ENCODE peak calls at places on chromosomes 1 and 21, in ten cellular contexts. S, W, G, I, K, B, X, Q, A and O are unnamed samples.

GRCh38 chr1:147379889-147380288 is 137.4 kb downstream of the CHD1L start:
- DNase-seq in G (no peak), Q (no peak), W (no peak), A (no peak), X (no peak), S (no peak), B (no peak), I (no peak), K (no peak), O (no peak)

GRCh38 chr1:178094752-178095645 is 1.1 kb downstream of the RASAL2 start:
- DNase-seq in K (no peak), B (no peak), I (peak), Q (no peak), G (peak), S (no peak), W (peak), X (no peak), A (no peak), O (no peak)

GRCh38 chr1:10308001-10308400 is 90.9 kb upstream of the PGD start:
- DNase-seq in B (no peak), A (no peak), G (no peak), S (no peak), I (no peak), X (no peak), W (no peak), K (no peak), Q (no peak), O (no peak)

GRCh38 chr1:167328762-167329483 is 108.2 kb downstream of the POU2F1 start:
- DNase-seq in X (no peak), W (no peak), K (no peak), A (peak), S (peak), G (no peak), Q (no peak), B (no peak), I (no peak), O (no peak)

GRCh38 chr1:167836197-167836596 is 77.7 kb downstream of the ADCY10 start:
- DNase-seq in Q (no peak), G (no peak), I (no peak), X (no peak), K (no peak), A (no peak), B (no peak), W (no peak), S (no peak), O (no peak)

GRCh38 chr1:19619697-19620384 is 24.3 kb upstream of the NBL1 start:
- DNase-seq in A (peak), S (no peak), I (no peak), W (no peak), B (no peak), G (no peak), Q (no peak), K (no peak), X (no peak), O (no peak)

GRCh38 chr1:38243106-38243505 is 196.5 kb upstream of the POU3F1 start:
- DNase-seq in S (no peak), Q (no peak), A (peak), X (no peak), G (no peak), I (no peak), B (peak), W (no peak), K (no peak), O (no peak)

GRCh38 chr1:98323396-98323795 is 338.1 kb upstream of the SNX7 start:
- DNase-seq in G (peak), B (no peak), I (peak), W (peak), Q (no peak), S (no peak), X (no peak), K (no peak), A (no peak), O (no peak)

GRCh38 chr21:43764576-43765495 is 11.3 kb downstream of the CSTB start:
- DNase-seq in Q (no peak), W (peak), I (no peak), K (no peak), S (no peak), X (no peak), B (no peak), G (no peak), A (no peak), O (no peak)

GRCh38 chr1:181159451-181160151 is 71.1 kb downstream of the IER5 start:
- DNase-seq in Q (no peak), S (no peak), G (no peak), I (no peak), X (peak), A (no peak), B (peak), W (peak), K (no peak), O (no peak)

GRCh38 chr1:178908358-178908757 is 37.5 kb upstream of the ANGPTL1 start:
- DNase-seq in I (no peak), S (no peak), X (no peak), A (no peak), G (no peak), K (no peak), Q (no peak), B (no peak), W (peak), O (no peak)

GRCh38 chr21:31684918-31685317 is 25.4 kb downstream of the SOD1 start:
- DNase-seq in Q (no peak), G (no peak), B (no peak), I (no peak), W (no peak), X (no peak), S (no peak), A (no peak), K (no peak), O (no peak)

GRCh38 chr1:206002833-206003532 is at the start of gene RAB7B:
- DNase-seq in B (no peak), Q (no peak), G (peak), I (peak), S (peak), X (no peak), A (no peak), W (peak), K (no peak), O (no peak)

GRCh38 chr1:22470227-22470626 is 18.6 kb downstream of the ZBTB40 start:
- DNase-seq in Q (no peak), S (no peak), W (no peak), I (no peak), B (no peak), A (no peak), X (no peak), G (no peak), K (no peak), O (no peak)

GRCh38 chr1:70528591-70529333 is 117.7 kb downstream of the CTH start:
- DNase-seq in G (no peak), Q (peak), S (peak), K (no peak), B (no peak), I (peak), A (peak), X (peak), W (peak), O (peak)

GRCh38 chr1:192474080-192474683 is 101.4 kb upstream of the RGS1 start:
- DNase-seq in Q (peak), B (no peak), I (peak), S (peak), G (peak), A (peak), K (no peak), W (peak), X (peak), O (no peak)

GRCh38 chr1:228459091-228459993 is 27.8 kb upstream of the RNF187 start:
- DNase-seq in A (peak), G (peak), K (peak), X (peak), Q (peak), S (peak), I (peak), B (peak), W (peak), O (peak)

GRCh38 chr1:22880174-22880601 is 92.5 kb downstream of the LACTBL1 start:
- DNase-seq in I (peak), B (no peak), Q (no peak), K (no peak), X (no peak), S (no peak), G (peak), W (peak), A (no peak), O (no peak)

GRCh38 chr1:232978091-232978634 is 27.8 kb downstream of the NTPCR start:
- DNase-seq in A (no peak), X (no peak), W (no peak), I (peak), G (no peak), S (no peak), Q (no peak), B (no peak), K (no peak), O (no peak)

GRCh38 chr1:36529762-36530260 is 47.1 kb upstream of the CSF3R start:
- DNase-seq in I (no peak), G (no peak), S (no peak), B (no peak), X (no peak), Q (no peak), W (no peak), K (no peak), A (no peak), O (no peak)

GRCh38 chr21:44556879-44557278 is 1.7 kb downstream of the KRTAP10-3 start:
- DNase-seq in X (no peak), B (no peak), A (no peak), Q (peak), S (no peak), G (no peak), K (no peak), W (no peak), I (no peak), O (no peak)

GRCh38 chr1:208183977-208184901 is 59.9 kb downstream of the PLXNA2 start:
- DNase-seq in X (no peak), A (no peak), I (peak), W (peak), Q (peak), S (no peak), B (peak), G (peak), K (no peak), O (no peak)

GRCh38 chr1:167599839-167600581 is 30.0 kb upstream of the RCSD1 start:
- DNase-seq in K (no peak), A (no peak), W (peak), B (no peak), Q (no peak), S (peak), X (peak), I (peak), G (peak), O (no peak)

GRCh38 chr1:87250336-87250735 is 78.3 kb upstream of the LMO4 start:
- DNase-seq in Q (no peak), X (no peak), A (no peak), G (no peak), B (no peak), K (no peak), S (no peak), I (no peak), W (no peak), O (no peak)

GRCh38 chr1:215566556-215567490 is at the start of gene KCTD3:
- DNase-seq in G (peak), I (peak), Q (peak), B (peak), S (peak), K (peak), W (peak), X (peak), A (peak), O (peak)

GRCh38 chr1:59691261-59691660 is 123.5 kb upstream of the HOOK1 start:
- DNase-seq in I (no peak), W (no peak), Q (no peak), X (no peak), G (no peak), S (peak), K (no peak), A (no peak), B (no peak), O (no peak)

GRCh38 chr1:67214420-67215174 is 48.3 kb downstream of the IL23R start:
- DNase-seq in W (peak), X (peak), A (peak), B (no peak), G (no peak), K (peak), I (no peak), S (peak), Q (no peak), O (no peak)

GRCh38 chr1:144101397-144102050 is 129.7 kb upstream of the FAM72C start:
- DNase-seq in A (no peak), I (no peak), W (peak), S (peak), Q (no peak), X (peak), G (no peak), K (peak), B (peak), O (peak)

GRCh38 chr1:248813546-248813945 is 12.2 kb downstream of the SH3BP5L start:
- DNase-seq in I (no peak), A (no peak), B (no peak), S (no peak), K (no peak), W (no peak), G (no peak), Q (no peak), X (no peak), O (no peak)

GRCh38 chr1:205505076-205505729 is 734 bp downstream of the CDK18 start:
- DNase-seq in I (no peak), X (no peak), W (no peak), A (peak), B (no peak), K (no peak), Q (peak), G (no peak), S (peak), O (no peak)

GRCh38 chr1:7704214-7705047 is 66.7 kb upstream of the VAMP3 start:
- DNase-seq in K (peak), A (peak), I (peak), G (no peak), X (peak), Q (peak), W (peak), S (peak), B (peak), O (peak)

GRCh38 chr1:27135920-27136551 is 18.9 kb downstream of the SLC9A1 start:
- DNase-seq in B (no peak), I (no peak), W (peak), Q (no peak), G (no peak), K (no peak), A (peak), S (no peak), X (peak), O (no peak)

GRCh38 chr1:246564839-246565750 is 966 bp downstream of the TFB2M start:
- DNase-seq in A (no peak), W (peak), I (no peak), S (no peak), Q (no peak), G (no peak), K (no peak), B (no peak), X (no peak), O (no peak)

GRCh38 chr1:227996187-227996950 is 10.4 kb upstream of the WNT3A start:
- DNase-seq in W (no peak), B (no peak), S (no peak), Q (no peak), G (no peak), K (no peak), A (no peak), I (no peak), X (no peak), O (no peak)